ENCODE peak calls at places on chromosome 1, in eight cellular contexts. L, G, C, J, K, O, M and W are unnamed samples.

GRCh38 chr1:156487862-156488261 is 12.7 kb downstream of the MEF2D start:
- DNase-seq in L (no peak), G (no peak), C (no peak), J (no peak), K (no peak), O (no peak), M (peak; percentile 78), W (no peak)

GRCh38 chr1:158155673-158156072 is 25.0 kb upstream of the CD1D start:
- DNase-seq in L (no peak), G (no peak), C (no peak), J (no peak), K (no peak), O (no peak), M (no peak), W (no peak)

GRCh38 chr1:43774359-43774758 is 67.0 kb downstream of the ST3GAL3 start:
- DNase-seq in L (peak; percentile 60), G (no peak), C (peak; percentile 68), J (no peak), K (no peak), O (peak; percentile 43), M (no peak), W (no peak)

GRCh38 chr1:184745110-184745509 is 9.5 kb downstream of the EDEM3 start:
- DNase-seq in L (peak; percentile 8), G (no peak), C (no peak), J (no peak), K (no peak), O (no peak), M (no peak), W (no peak)

GRCh38 chr1:109615879-109616278 is 3.5 kb downstream of the GNAT2 start:
- DNase-seq in L (peak; percentile 26), G (no peak), C (no peak), J (no peak), K (no peak), O (no peak), M (peak; percentile 31), W (peak; percentile 28)

GRCh38 chr1:201495447-201496295 is 11.3 kb downstream of the CSRP1 start:
- DNase-seq in L (peak; percentile 98), G (no peak), C (peak; percentile 39), J (no peak), K (peak; percentile 92), O (no peak), M (no peak), W (no peak)

GRCh38 chr1:90384152-90384650 is 332.9 kb downstream of the BARHL2 start:
- DNase-seq in L (no peak), G (no peak), C (no peak), J (no peak), K (no peak), O (no peak), M (no peak), W (no peak)

GRCh38 chr1:207962716-207963428 is 51.9 kb upstream of the CD34 start:
- DNase-seq in L (peak; percentile 33), G (no peak), C (peak; percentile 29), J (peak; percentile 18), K (peak; percentile 60), O (peak; percentile 52), M (no peak), W (no peak)

GRCh38 chr1:66945316-66945715 is 20.5 kb downstream of the MIER1 start:
- DNase-seq in L (no peak), G (no peak), C (no peak), J (no peak), K (no peak), O (no peak), M (no peak), W (no peak)

GRCh38 chr1:214958491-214958890 is 124.0 kb upstream of the KCNK2 start:
- DNase-seq in L (no peak), G (no peak), C (no peak), J (no peak), K (no peak), O (no peak), M (no peak), W (no peak)

GRCh38 chr1:208093754-208094719 is 150.1 kb downstream of the PLXNA2 start:
- DNase-seq in L (peak; percentile 59), G (peak; percentile 28), C (peak; percentile 51), J (peak; percentile 67), K (peak; percentile 61), O (peak; percentile 59), M (peak; percentile 67), W (peak; percentile 48)